ENCODE peak calls at places on chromosomes 12 and 14, in ten cellular contexts. B is BJ; R is naive thymus-derived CD4-positive, alpha-beta T cell; D is heart left ventricle; A is Caco-2; Y is effector memory CD4-positive, alpha-beta T cell; T is A673; I is body of pancreas; W is endodermal cell; Z is choroid plexus epithelial cell. E is an unnamed sample.
A peak's percentile ranks its signal among the peaks of the same experiment; 100 is the strongest.

GRCh38 chr14:24481622-24482324 is 26.3 kb downstream of the CMA1 start:
- DNase-seq in B (no peak), R (no peak), D (peak; percentile 29), A (peak; percentile 79), Y (no peak), T (peak; percentile 41), I (peak; percentile 6), W (peak; percentile 96), Z (peak; percentile 33), E (no peak)

GRCh38 chr12:58359084-58359483 is 417.7 kb downstream of the ATP23 start:
- DNase-seq in B (peak; percentile 56), R (no peak), D (no peak), A (no peak), Y (no peak), T (no peak), I (no peak), W (no peak), Z (no peak), E (no peak)

GRCh38 chr12:46964496-46965098 is 114.8 kb upstream of the PCED1B start:
- DNase-seq in B (no peak), R (no peak), D (peak; percentile 33), A (peak; percentile 42), Y (no peak), T (no peak), I (peak; percentile 8), W (peak; percentile 82), Z (peak; percentile 53), E (no peak)

GRCh38 chr12:82458101-82458500 is 99.8 kb downstream of the METTL25 start:
- DNase-seq in B (no peak), R (no peak), D (no peak), A (no peak), Y (no peak), T (no peak), I (no peak), W (no peak), Z (no peak), E (no peak)

GRCh38 chr14:49461529-49462401 is 124.4 kb downstream of the RPS29 start:
- DNase-seq in B (peak; percentile 16), R (peak; percentile 43), D (no peak), A (peak; percentile 76), Y (peak; percentile 18), T (peak; percentile 86), I (peak; percentile 83), W (peak; percentile 72), Z (peak; percentile 89), E (peak; percentile 24)

GRCh38 chr12:119593578-119594398 is at the start of gene TMEM233:
- DNase-seq in B (no peak), R (no peak), D (peak; percentile 34), A (no peak), Y (no peak), T (no peak), I (no peak), W (peak; percentile 86), Z (no peak), E (no peak)

GRCh38 chr14:21734457-21735074 is 60.9 kb upstream of the OR4E1 start:
- DNase-seq in B (no peak), R (peak; percentile 44), D (no peak), A (peak; percentile 53), Y (no peak), T (peak; percentile 88), I (peak; percentile 28), W (no peak), Z (peak; percentile 58), E (no peak)

GRCh38 chr12:123916729-123917128 is 55.9 kb downstream of the CCDC92 start:
- DNase-seq in B (no peak), R (no peak), D (no peak), A (no peak), Y (no peak), T (no peak), I (no peak), W (no peak), Z (no peak), E (no peak)

GRCh38 chr12:30201301-30202160 is 417.8 kb upstream of the TMTC1 start:
- DNase-seq in B (no peak), R (no peak), D (peak; percentile 23), A (peak; percentile 24), Y (no peak), T (no peak), I (no peak), W (no peak), Z (peak; percentile 5), E (no peak)

GRCh38 chr12:25960926-25961325 is 2.4 kb downstream of the RASSF8 start:
- DNase-seq in B (no peak), R (no peak), D (no peak), A (no peak), Y (no peak), T (no peak), I (no peak), W (no peak), Z (peak; percentile 39), E (no peak)

DNA sequence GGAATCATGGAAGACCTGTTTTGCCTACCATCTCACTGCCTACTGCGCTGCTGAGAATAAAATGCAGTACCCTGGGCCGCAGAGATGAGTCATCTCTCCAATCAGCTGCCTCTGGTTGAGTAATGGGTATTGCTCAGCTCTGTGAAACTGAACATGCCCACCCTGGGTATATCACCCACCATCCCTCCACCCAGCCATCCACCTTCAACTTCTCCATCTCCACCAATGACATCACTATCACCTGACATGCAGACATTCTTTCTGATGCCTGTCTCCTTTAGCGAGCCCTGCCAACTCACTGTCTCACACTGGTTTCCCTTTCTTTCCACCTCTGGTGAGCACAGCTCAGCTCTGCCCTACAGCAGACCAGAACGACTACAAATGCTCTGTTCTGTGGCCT is 33.6 kb downstream of the E2F7 start:
- DNase-seq in B (no peak), R (no peak), D (no peak), A (no peak), Y (no peak), T (no peak), I (no peak), W (no peak), Z (peak; percentile 35), E (peak; percentile 1)
- H3K4me3 ChIP-seq in B (no peak overlapping the region), R (no peak overlapping the region), D (no peak overlapping the region), A (no peak overlapping the region), Y (no peak overlapping the region), T (no peak overlapping the region), I (no peak overlapping the region), W (no peak overlapping the region), Z (no peak overlapping the region), E (no peak overlapping the region)

GRCh38 chr12:2806700-2807099 is 5.8 kb upstream of the ITFG2 start:
- DNase-seq in B (no peak), R (no peak), D (no peak), A (no peak), Y (no peak), T (no peak), I (no peak), W (no peak), Z (no peak), E (no peak)

GRCh38 chr12:2813573-2814185 is 1.2 kb downstream of the ITFG2 start:
- DNase-seq in B (no peak), R (peak; percentile 19), D (peak; percentile 60), A (peak; percentile 82), Y (no peak), T (peak; percentile 85), I (peak; percentile 62), W (peak; percentile 83), Z (peak; percentile 85), E (no peak)

GRCh38 chr12:2812290-2813213 is at the start of gene ITFG2:
- DNase-seq in B (peak; percentile 90), R (peak; percentile 96), D (peak; percentile 100), A (peak; percentile 99), Y (peak; percentile 88), T (peak; percentile 99), I (peak; percentile 99), W (peak; percentile 100), Z (peak; percentile 99), E (peak; percentile 94)

GRCh38 chr12:2813214-2813554 is 716 bp downstream of the ITFG2 start:
- DNase-seq in B (no peak), R (no peak), D (no peak), A (no peak), Y (no peak), T (no peak), I (no peak), W (no peak), Z (no peak), E (no peak)

GRCh38 chr12:2811791-2812190 is 677 bp upstream of the ITFG2 start:
- DNase-seq in B (no peak), R (no peak), D (no peak), A (peak; percentile 42), Y (no peak), T (no peak), I (no peak), W (no peak), Z (no peak), E (no peak)
- H3K4me3 ChIP-seq in B (peak overlapping the region; percentile 86), R (peak overlapping the region; percentile 97), D (peak overlapping the region; percentile 73), A (no peak overlapping the region), Y (peak overlapping the region; percentile 72), T (peak overlapping the region; percentile 60), I (peak overlapping the region; percentile 69), W (peak overlapping the region; percentile 97), Z (peak overlapping the region; percentile 98), E (peak overlapping the region; percentile 67)

DNA sequence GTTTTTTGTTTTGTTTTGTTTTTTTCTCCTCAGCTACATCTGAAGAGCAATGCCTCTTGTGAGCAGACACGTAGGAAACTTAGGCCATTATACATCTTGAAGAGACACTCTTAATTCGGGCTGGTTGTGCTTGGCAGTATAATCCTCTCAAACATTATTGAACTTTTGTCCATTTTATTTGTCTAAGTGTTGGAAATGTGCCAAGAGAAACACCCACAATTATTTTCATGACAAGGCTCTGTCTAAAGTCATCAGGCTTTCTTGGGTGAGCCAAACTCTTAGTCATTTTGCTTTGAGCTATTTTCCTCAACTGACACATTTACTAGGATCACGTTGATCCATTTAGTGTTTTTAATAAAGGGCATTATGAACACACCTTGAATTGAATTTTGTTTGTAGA is 51.6 kb upstream of the RERGL start:
- DNase-seq in B (no peak), R (no peak), D (no peak), A (no peak), Y (no peak), T (no peak), I (no peak), W (no peak), Z (peak; percentile 73), E (peak; percentile 71)
- H3K4me3 ChIP-seq in B (no peak overlapping the region), R (no peak overlapping the region), D (no peak overlapping the region), A (no peak overlapping the region), Y (no peak overlapping the region), T (no peak overlapping the region), I (no peak overlapping the region), W (no peak overlapping the region), Z (no peak overlapping the region), E (no peak overlapping the region)

GRCh38 chr12:107319536-107320030 is 226.2 kb upstream of the CRY1 start:
- DNase-seq in B (no peak), R (peak; percentile 19), D (no peak), A (no peak), Y (no peak), T (peak; percentile 45), I (no peak), W (no peak), Z (no peak), E (no peak)

GRCh38 chr12:107320031-107320928 is 226.9 kb upstream of the CRY1 start:
- DNase-seq in B (no peak), R (peak; percentile 82), D (peak; percentile 63), A (peak; percentile 18), Y (peak; percentile 51), T (peak; percentile 79), I (peak; percentile 47), W (peak; percentile 92), Z (peak; percentile 72), E (peak; percentile 38)

GRCh38 chr12:107318804-107319535 is 225.6 kb upstream of the CRY1 start:
- DNase-seq in B (no peak), R (peak; percentile 14), D (peak; percentile 29), A (peak; percentile 26), Y (no peak), T (peak; percentile 68), I (peak; percentile 28), W (peak; percentile 88), Z (peak; percentile 79), E (no peak)

GRCh38 chr12:107322063-107322462 is 228.7 kb upstream of the CRY1 start:
- DNase-seq in B (no peak), R (peak; percentile 67), D (no peak), A (no peak), Y (no peak), T (no peak), I (no peak), W (no peak), Z (no peak), E (no peak)

GRCh38 chr12:107320929-107321618 is 227.7 kb upstream of the CRY1 start:
- DNase-seq in B (no peak), R (peak; percentile 93), D (peak; percentile 38), A (peak; percentile 3), Y (peak; percentile 46), T (peak; percentile 77), I (peak; percentile 8), W (peak; percentile 86), Z (peak; percentile 71), E (no peak)
- H3K4me3 ChIP-seq in B (no peak overlapping the region), R (peak overlapping the region; percentile 66), D (peak overlapping the region; percentile 34), A (no peak overlapping the region), Y (peak overlapping the region; percentile 75), T (peak overlapping the region; percentile 61), I (no peak overlapping the region), W (peak overlapping the region; percentile 78), Z (peak overlapping the region; percentile 68), E (peak overlapping the region; percentile 68)